ENCODE peak calls at places on chromosomes 6 and 20, in nine cellular contexts. B is GM23248; N is retina; G is activated T-cell treated with anti-CD3 and anti-CD28 coated beads, Interleukin-2, amount 50 U/mL, for 24 hours; T is nephron progenitor cell; M is non-pigmented ciliary epithelial cell; A is fibroblast of mammary gland; S is posterior vena cava; P is activated CD4-positive, CD25-positive, alpha-beta regulatory T cell treated with anti-CD3 and anti-CD28 coated beads, Interleukin-2, amount 50 U/mL, for 72 hours. K is an unnamed sample.

GRCh38 chr6:161498359-161498758 is 224.5 kb upstream of the AGPAT4 start:
- DNase-seq in P (no peak), N (peak; percentile 50), B (peak; percentile 40), M (no peak), T (peak; percentile 46), A (peak; percentile 78), S (no peak), G (no peak), K (no peak)

GRCh38 chr6:56714982-56715456 is 72.3 kb upstream of the DST start:
- DNase-seq in M (peak; percentile 72), S (no peak), G (no peak), B (peak; percentile 87), N (no peak), A (peak; percentile 84), P (no peak), T (no peak), K (no peak)

GRCh38 chr20:47316776-47317126 is 39.7 kb downstream of the ZMYND8 start:
- DNase-seq in T (no peak), M (no peak), A (no peak), P (no peak), S (peak; percentile 74), G (peak; percentile 50), N (no peak), B (no peak), K (no peak)

GRCh38 chr20:51374961-51375360 is 167.6 kb downstream of the NFATC2 start:
- DNase-seq in N (no peak), T (no peak), A (no peak), S (peak; percentile 61), B (no peak), M (no peak), P (no peak), G (no peak), K (no peak)

GRCh38 chr20:63101781-63102719 is 95.3 kb upstream of the BHLHE23 start:
- DNase-seq in S (peak; percentile 84), N (peak; percentile 73), M (peak; percentile 4), T (peak; percentile 70), P (peak; percentile 61), A (peak; percentile 34), G (peak; percentile 81), B (peak; percentile 68), K (peak; percentile 81)

GRCh38 chr6:51260003-51260402 is 441.3 kb downstream of the TFAP2B start:
- DNase-seq in M (no peak), A (no peak), S (no peak), G (no peak), P (no peak), B (no peak), N (no peak), T (no peak), K (no peak)

GRCh38 chr6:120908767-120909166 is 425.5 kb downstream of the TBC1D32 start:
- DNase-seq in G (no peak), M (no peak), B (no peak), S (no peak), N (no peak), P (no peak), A (no peak), T (no peak), K (no peak)

GRCh38 chr20:54069501-54069971 is 858 bp downstream of the BCAS1 start:
- DNase-seq in B (no peak), G (no peak), N (no peak), T (no peak), A (no peak), P (no peak), S (no peak), M (no peak), K (no peak)

GRCh38 chr6:113450061-113450465 is 407.1 kb upstream of the MARCKS start:
- DNase-seq in B (peak; percentile 19), A (no peak), M (no peak), T (no peak), G (no peak), P (no peak), S (no peak), N (no peak), K (no peak)

GRCh38 chr6:135148889-135149288 is 32.2 kb upstream of the MYB start:
- DNase-seq in N (no peak), G (no peak), A (no peak), S (no peak), T (no peak), B (no peak), P (no peak), M (no peak), K (no peak)

GRCh38 chr20:63103402-63104311 is 96.9 kb upstream of the BHLHE23 start:
- DNase-seq in G (no peak), P (no peak), S (peak; percentile 38), T (no peak), A (peak; percentile 7), N (no peak), B (peak; percentile 54), M (no peak), K (no peak)

GRCh38 chr20:60080401-60080800 is 122.2 kb downstream of the CDH26 start:
- DNase-seq in M (no peak), G (no peak), T (no peak), B (no peak), A (no peak), S (no peak), P (no peak), N (no peak), K (no peak)

GRCh38 chr6:128174724-128175123 is 273.9 kb upstream of the THEMIS start:
- DNase-seq in G (no peak), T (no peak), A (no peak), M (no peak), N (no peak), S (no peak), B (no peak), P (no peak), K (no peak)

GRCh38 chr6:15935661-15936060 is 193.2 kb upstream of the MYLIP start:
- DNase-seq in M (no peak), G (no peak), A (no peak), S (no peak), P (no peak), B (no peak), T (no peak), N (no peak), K (no peak)

GRCh38 chr6:7328159-7328713 is 15.2 kb upstream of the SSR1 start:
- DNase-seq in P (no peak), A (no peak), S (no peak), T (no peak), B (no peak), M (no peak), N (no peak), G (no peak), K (no peak)

GRCh38 chr6:3565291-3565690 is 108.4 kb upstream of the SLC22A23 start:
- DNase-seq in T (no peak), B (no peak), A (no peak), S (no peak), N (no peak), M (no peak), G (no peak), P (no peak), K (no peak)

GRCh38 chr6:14981960-14982359 is 263.9 kb upstream of the JARID2 start:
- DNase-seq in T (no peak), G (no peak), N (no peak), P (no peak), S (no peak), A (peak; percentile 16), M (no peak), B (no peak), K (no peak)

K was measured in mesenteric fat pad.